ENCODE peak calls at places on chromosomes 1 and 21, in seven cellular contexts. One of them, this sample, is unnamed.

GRCh38 chr1:156641761-156642264 is at the start of gene BCAN:
- DNase-seq in IMR-90: peak; percentile 19
- DNase-seq in H9: peak; percentile 78
- DNase-seq in mesendoderm: peak; percentile 67
- DNase-seq in H1: no peak
- DNase-seq in mesenchymal stem cell: peak; percentile 45
- DNase-seq in trophoblast cell: peak; percentile 13
- DNase-seq in this sample: no peak

GRCh38 chr1:66571789-66572188 is 37.8 kb downstream of the SGIP1 start:
- DNase-seq in IMR-90: peak; percentile 69
- DNase-seq in H9: no peak
- DNase-seq in mesendoderm: no peak
- DNase-seq in H1: no peak
- DNase-seq in mesenchymal stem cell: peak; percentile 88
- DNase-seq in trophoblast cell: peak; percentile 86
- DNase-seq in this sample: no peak

GRCh38 chr1:21254335-21254951 is 35.8 kb downstream of the ECE1 start:
- DNase-seq in IMR-90: peak; percentile 33
- DNase-seq in H9: no peak
- DNase-seq in mesendoderm: no peak
- DNase-seq in H1: no peak
- DNase-seq in mesenchymal stem cell: no peak
- DNase-seq in trophoblast cell: peak; percentile 86
- DNase-seq in this sample: no peak

GRCh38 chr1:26373281-26373680 is 731 bp upstream of the ZNF683 start:
- DNase-seq in IMR-90: no peak
- DNase-seq in H9: no peak
- DNase-seq in mesendoderm: no peak
- DNase-seq in H1: no peak
- DNase-seq in mesenchymal stem cell: no peak
- DNase-seq in trophoblast cell: no peak
- DNase-seq in this sample: no peak

GRCh38 chr1:160256396-160257046 is 5.8 kb downstream of the DCAF8 start:
- DNase-seq in IMR-90: peak; percentile 76
- DNase-seq in H9: no peak
- DNase-seq in mesendoderm: no peak
- DNase-seq in H1: no peak
- DNase-seq in mesenchymal stem cell: peak; percentile 68
- DNase-seq in trophoblast cell: no peak
- DNase-seq in this sample: no peak

GRCh38 chr1:43975249-43975961 is 645 bp downstream of the ATP6V0B start:
- DNase-seq in IMR-90: no peak
- DNase-seq in H9: no peak
- DNase-seq in mesendoderm: peak; percentile 45
- DNase-seq in H1: no peak
- DNase-seq in mesenchymal stem cell: peak; percentile 50
- DNase-seq in trophoblast cell: peak; percentile 42
- DNase-seq in this sample: no peak

GRCh38 chr1:33946836-33947235 is 83.0 kb downstream of the HMGB4 start:
- DNase-seq in IMR-90: no peak
- DNase-seq in H9: no peak
- DNase-seq in mesendoderm: no peak
- DNase-seq in H1: no peak
- DNase-seq in mesenchymal stem cell: no peak
- DNase-seq in trophoblast cell: no peak
- DNase-seq in this sample: no peak

GRCh38 chr1:219220945-219221344 is 47.3 kb downstream of the LYPLAL1 start:
- DNase-seq in IMR-90: peak; percentile 20
- DNase-seq in H9: no peak
- DNase-seq in mesendoderm: peak; percentile 10
- DNase-seq in H1: no peak
- DNase-seq in mesenchymal stem cell: no peak
- DNase-seq in trophoblast cell: no peak
- DNase-seq in this sample: no peak

GRCh38 chr1:30879940-30880339 is 28.6 kb downstream of the SDC3 start:
- DNase-seq in IMR-90: no peak
- DNase-seq in H9: peak; percentile 59
- DNase-seq in mesendoderm: peak; percentile 83
- DNase-seq in H1: no peak
- DNase-seq in mesenchymal stem cell: no peak
- DNase-seq in trophoblast cell: no peak
- DNase-seq in this sample: no peak

GRCh38 chr1:35644204-35644603 is 2.9 kb upstream of the PSMB2 start:
- DNase-seq in IMR-90: no peak
- DNase-seq in H9: no peak
- DNase-seq in mesendoderm: no peak
- DNase-seq in H1: no peak
- DNase-seq in mesenchymal stem cell: no peak
- DNase-seq in trophoblast cell: no peak
- DNase-seq in this sample: no peak

GRCh38 chr1:89670168-89670567 is 37.2 kb downstream of the LRRC8C start:
- DNase-seq in IMR-90: no peak
- DNase-seq in H9: no peak
- DNase-seq in mesendoderm: no peak
- DNase-seq in H1: no peak
- DNase-seq in mesenchymal stem cell: no peak
- DNase-seq in trophoblast cell: peak; percentile 92
- DNase-seq in this sample: no peak

GRCh38 chr1:113652773-113653172 is 106.5 kb downstream of the PHTF1 start:
- DNase-seq in IMR-90: peak; percentile 33
- DNase-seq in H9: no peak
- DNase-seq in mesendoderm: no peak
- DNase-seq in H1: no peak
- DNase-seq in mesenchymal stem cell: no peak
- DNase-seq in trophoblast cell: no peak
- DNase-seq in this sample: no peak

GRCh38 chr1:66349277-66349676 is 184.7 kb upstream of the SGIP1 start:
- DNase-seq in IMR-90: no peak
- DNase-seq in H9: no peak
- DNase-seq in mesendoderm: no peak
- DNase-seq in H1: no peak
- DNase-seq in mesenchymal stem cell: no peak
- DNase-seq in trophoblast cell: no peak
- DNase-seq in this sample: no peak

GRCh38 chr21:39664586-39664985 is 51.8 kb downstream of the B3GALT5 start:
- DNase-seq in IMR-90: no peak
- DNase-seq in H9: no peak
- DNase-seq in mesendoderm: no peak
- DNase-seq in H1: no peak
- DNase-seq in mesenchymal stem cell: no peak
- DNase-seq in trophoblast cell: no peak
- DNase-seq in this sample: no peak

GRCh38 chr21:39663742-39664492 is 51.2 kb downstream of the B3GALT5 start:
- DNase-seq in IMR-90: no peak
- DNase-seq in H9: no peak
- DNase-seq in mesendoderm: no peak
- DNase-seq in H1: no peak
- DNase-seq in mesenchymal stem cell: no peak
- DNase-seq in trophoblast cell: no peak
- DNase-seq in this sample: no peak

GRCh38 chr21:39661740-39662139 is 49.0 kb downstream of the B3GALT5 start:
- DNase-seq in IMR-90: no peak
- DNase-seq in H9: no peak
- DNase-seq in mesendoderm: no peak
- DNase-seq in H1: no peak
- DNase-seq in mesenchymal stem cell: no peak
- DNase-seq in trophoblast cell: no peak
- DNase-seq in this sample: no peak

GRCh38 chr21:39662411-39662953 is 49.7 kb downstream of the B3GALT5 start:
- DNase-seq in IMR-90: no peak
- DNase-seq in H9: no peak
- DNase-seq in mesendoderm: no peak
- DNase-seq in H1: no peak
- DNase-seq in mesenchymal stem cell: no peak
- DNase-seq in trophoblast cell: no peak
- DNase-seq in this sample: no peak

GRCh38 chr21:39663066-39663465 is 50.3 kb downstream of the B3GALT5 start:
- DNase-seq in IMR-90: no peak
- DNase-seq in H9: no peak
- DNase-seq in mesendoderm: no peak
- DNase-seq in H1: no peak
- DNase-seq in mesenchymal stem cell: no peak
- DNase-seq in trophoblast cell: no peak
- DNase-seq in this sample: no peak
- H3K23ac ChIP-seq in IMR-90: no peak overlapping the region
- H3K23ac ChIP-seq in H9: no peak overlapping the region
- H3K23ac ChIP-seq in mesendoderm: no peak overlapping the region
- H3K23ac ChIP-seq in H1: no peak overlapping the region
- H3K23ac ChIP-seq in mesenchymal stem cell: no peak overlapping the region
- H3K23ac ChIP-seq in trophoblast cell: no peak overlapping the region
- H3K23ac ChIP-seq in this sample: peak overlapping the region; percentile 70

GRCh38 chr1:93779540-93780121 is 98.0 kb upstream of the BCAR3 start:
- DNase-seq in IMR-90: peak; percentile 92
- DNase-seq in H9: peak; percentile 36
- DNase-seq in mesendoderm: peak; percentile 98
- DNase-seq in H1: peak; percentile 36
- DNase-seq in mesenchymal stem cell: peak; percentile 72
- DNase-seq in trophoblast cell: peak; percentile 95
- DNase-seq in this sample: no peak

GRCh38 chr1:93775224-93775623 is 93.6 kb upstream of the BCAR3 start:
- DNase-seq in IMR-90: no peak
- DNase-seq in H9: no peak
- DNase-seq in mesendoderm: no peak
- DNase-seq in H1: no peak
- DNase-seq in mesenchymal stem cell: no peak
- DNase-seq in trophoblast cell: peak; percentile 75
- DNase-seq in this sample: no peak

GRCh38 chr1:93778457-93778856 is 96.8 kb upstream of the BCAR3 start:
- DNase-seq in IMR-90: no peak
- DNase-seq in H9: no peak
- DNase-seq in mesendoderm: no peak
- DNase-seq in H1: no peak
- DNase-seq in mesenchymal stem cell: no peak
- DNase-seq in trophoblast cell: no peak
- DNase-seq in this sample: no peak

GRCh38 chr1:93776728-93777127 is 95.1 kb upstream of the BCAR3 start:
- DNase-seq in IMR-90: no peak
- DNase-seq in H9: no peak
- DNase-seq in mesendoderm: no peak
- DNase-seq in H1: no peak
- DNase-seq in mesenchymal stem cell: no peak
- DNase-seq in trophoblast cell: no peak
- DNase-seq in this sample: no peak

DNA sequence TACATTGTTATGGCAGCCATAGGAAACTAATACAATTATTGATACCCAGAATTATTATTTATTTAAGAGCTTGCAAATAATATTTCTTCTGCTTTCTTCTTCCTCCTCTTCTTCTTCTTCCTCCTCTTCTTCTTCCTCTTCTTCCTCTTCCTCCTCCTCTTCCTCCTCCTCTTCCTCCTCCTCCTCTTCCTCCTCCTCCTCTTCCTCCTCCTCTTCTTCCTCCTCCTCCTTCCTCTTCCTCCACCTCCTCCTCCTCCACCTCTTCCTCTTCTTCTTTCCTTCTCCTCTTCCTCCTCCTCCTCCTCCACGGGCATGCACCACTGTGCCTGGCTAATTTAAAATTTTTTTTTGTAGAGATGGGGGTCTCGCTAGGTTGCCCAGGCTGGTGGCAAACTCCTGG is 95.6 kb upstream of the BCAR3 start:
- DNase-seq in IMR-90: no peak
- DNase-seq in H9: no peak
- DNase-seq in mesendoderm: no peak
- DNase-seq in H1: no peak
- DNase-seq in mesenchymal stem cell: no peak
- DNase-seq in trophoblast cell: no peak
- DNase-seq in this sample: no peak
- H2BK120ac ChIP-seq in IMR-90: no peak overlapping the region
- H2BK120ac ChIP-seq in H9: no peak overlapping the region
- H2BK120ac ChIP-seq in mesendoderm: no peak overlapping the region
- H2BK120ac ChIP-seq in H1: no peak overlapping the region
- H2BK120ac ChIP-seq in mesenchymal stem cell: no peak overlapping the region
- H2BK120ac ChIP-seq in trophoblast cell: no peak overlapping the region
- H2BK120ac ChIP-seq in this sample: no peak overlapping the region

GRCh38 chr1:32073387-32074229 is 869 bp downstream of the TMEM39B start:
- DNase-seq in IMR-90: no peak
- DNase-seq in H9: no peak
- DNase-seq in mesendoderm: no peak
- DNase-seq in H1: no peak
- DNase-seq in mesenchymal stem cell: no peak
- DNase-seq in trophoblast cell: no peak
- DNase-seq in this sample: no peak

GRCh38 chr1:32072622-32073386 is at the start of gene TMEM39B:
- DNase-seq in IMR-90: peak; percentile 95
- DNase-seq in H9: peak; percentile 98
- DNase-seq in mesendoderm: peak; percentile 98
- DNase-seq in H1: peak; percentile 97
- DNase-seq in mesenchymal stem cell: peak; percentile 96
- DNase-seq in trophoblast cell: peak; percentile 91
- DNase-seq in this sample: peak; percentile 98

GRCh38 chr1:32077451-32077850 is 4.7 kb downstream of the TMEM39B start:
- DNase-seq in IMR-90: no peak
- DNase-seq in H9: no peak
- DNase-seq in mesendoderm: no peak
- DNase-seq in H1: no peak
- DNase-seq in mesenchymal stem cell: no peak
- DNase-seq in trophoblast cell: no peak
- DNase-seq in this sample: no peak

GRCh38 chr1:32071758-32072621 is 749 bp upstream of the TMEM39B start:
- DNase-seq in IMR-90: peak; percentile 84
- DNase-seq in H9: no peak
- DNase-seq in mesendoderm: peak; percentile 53
- DNase-seq in H1: no peak
- DNase-seq in mesenchymal stem cell: peak; percentile 87
- DNase-seq in trophoblast cell: no peak
- DNase-seq in this sample: no peak

DNA sequence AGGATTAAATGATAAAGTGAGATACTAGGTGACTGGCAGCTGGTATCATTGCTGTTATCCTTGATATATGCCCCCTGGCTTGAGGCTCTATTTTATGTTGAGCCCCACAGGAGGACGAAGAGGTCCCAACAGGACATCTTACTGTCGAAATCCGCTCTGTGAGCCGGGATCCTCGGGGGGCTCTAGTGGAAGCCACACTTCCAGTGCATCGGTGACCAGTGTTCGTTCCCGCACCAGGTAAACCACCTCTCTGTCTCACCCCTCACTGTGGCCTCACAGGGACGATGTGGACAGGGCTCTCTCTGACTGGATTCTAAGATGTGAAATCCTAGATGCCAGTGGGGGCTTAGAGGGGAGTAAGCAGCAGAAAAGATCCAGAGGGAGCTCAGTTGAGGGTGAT is 2.1 kb downstream of the TMEM39B start:
- DNase-seq in IMR-90: no peak
- DNase-seq in H9: no peak
- DNase-seq in mesendoderm: no peak
- DNase-seq in H1: no peak
- DNase-seq in mesenchymal stem cell: no peak
- DNase-seq in trophoblast cell: no peak
- DNase-seq in this sample: no peak
- H3K23ac ChIP-seq in IMR-90: no peak overlapping the region
- H3K23ac ChIP-seq in H9: no peak overlapping the region
- H3K23ac ChIP-seq in mesendoderm: no peak overlapping the region
- H3K23ac ChIP-seq in H1: no peak overlapping the region
- H3K23ac ChIP-seq in mesenchymal stem cell: no peak overlapping the region
- H3K23ac ChIP-seq in trophoblast cell: no peak overlapping the region
- H3K23ac ChIP-seq in this sample: no peak overlapping the region

GRCh38 chr1:232302376-232303049 is 327.4 kb downstream of the SIPA1L2 start:
- DNase-seq in IMR-90: no peak
- DNase-seq in H9: no peak
- DNase-seq in mesendoderm: peak; percentile 83
- DNase-seq in H1: no peak
- DNase-seq in mesenchymal stem cell: no peak
- DNase-seq in trophoblast cell: no peak
- DNase-seq in this sample: no peak
- H2BK120ac ChIP-seq in IMR-90: no peak overlapping the region
- H2BK120ac ChIP-seq in H9: no peak overlapping the region
- H2BK120ac ChIP-seq in mesendoderm: no peak overlapping the region
- H2BK120ac ChIP-seq in H1: no peak overlapping the region
- H2BK120ac ChIP-seq in mesenchymal stem cell: no peak overlapping the region
- H2BK120ac ChIP-seq in trophoblast cell: no peak overlapping the region
- H2BK120ac ChIP-seq in this sample: no peak overlapping the region